ENCODE peak calls at places on chromosomes 3 and 15, in seven cellular contexts. T is left ventricle myocardium inferior, I is PC-9, H is uterus, R is astrocyte, J is mucosa of descending colon, X is left lung. W is an unnamed sample.

GRCh38 chr15:77162872-77163633 is 92.1 kb upstream of the TSPAN3 start:
- DNase-seq in R (no peak), X (no peak), I (no peak), H (no peak), T (no peak), J (no peak), W (no peak)

GRCh38 chr3:129001817-129002572 is 891 bp downstream of the EFCC1 start:
- DNase-seq in X (no peak), J (peak; percentile 7), I (no peak), T (no peak), R (no peak), H (no peak), W (no peak)

GRCh38 chr3:155568295-155568694 is 176.6 kb downstream of the PLCH1 start:
- DNase-seq in R (no peak), X (no peak), T (no peak), H (no peak), J (no peak), I (no peak), W (no peak)

GRCh38 chr3:46903341-46904302 is 26.1 kb downstream of the PTH1R start:
- DNase-seq in T (no peak), H (no peak), R (peak; percentile 41), X (peak; percentile 35), I (no peak), J (no peak), W (peak; percentile 56)

GRCh38 chr3:186057594-186057993 is 51.3 kb downstream of the ETV5 start:
- DNase-seq in I (no peak), R (peak; percentile 91), T (no peak), X (no peak), H (no peak), J (no peak), W (peak; percentile 81)

GRCh38 chr3:177041021-177041729 is 156.1 kb downstream of the TBL1XR1 start:
- DNase-seq in T (no peak), X (no peak), J (no peak), H (peak; percentile 44), R (peak; percentile 39), I (no peak), W (peak; percentile 77)

GRCh38 chr3:38028621-38029361 is 651 bp downstream of the PLCD1 start:
- DNase-seq in J (peak; percentile 16), R (no peak), H (no peak), I (no peak), T (no peak), X (no peak), W (no peak)

GRCh38 chr15:29636140-29636539 is 186.1 kb downstream of the TJP1 start:
- DNase-seq in R (no peak), X (no peak), J (peak; percentile 72), T (no peak), I (no peak), H (no peak), W (no peak)

GRCh38 chr15:82647835-82648256 is 683 bp upstream of the CPEB1 start:
- DNase-seq in I (no peak), R (no peak), T (peak; percentile 23), J (peak; percentile 9), X (no peak), H (peak; percentile 26), W (no peak)

GRCh38 chr15:74317820-74318375 is 49.5 kb downstream of the CYP11A1 start:
- DNase-seq in R (peak; percentile 81), I (no peak), X (no peak), H (peak; percentile 84), T (peak; percentile 92), J (peak; percentile 48), W (no peak)

DNA sequence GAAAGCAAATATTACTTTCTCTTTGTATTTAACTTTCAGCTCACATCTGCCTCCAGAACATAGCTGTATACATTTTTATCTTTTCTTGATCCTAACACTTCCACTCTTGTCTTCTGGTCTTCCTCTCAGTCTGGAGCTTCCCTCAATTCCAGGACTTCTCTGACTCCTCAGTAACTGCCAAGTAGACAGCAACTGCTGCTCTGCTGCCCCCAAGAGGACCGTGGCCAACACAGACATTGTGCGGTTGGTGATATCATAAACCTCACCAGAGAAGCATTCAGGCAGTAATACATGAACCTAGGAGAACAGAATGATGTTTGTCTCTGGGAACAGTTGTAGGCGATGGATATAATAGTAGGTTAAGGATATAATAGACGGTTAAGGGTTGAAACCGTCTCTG is 45.2 kb upstream of the FGF12 start:
- DNase-seq in T (peak; percentile 48), H (no peak), X (no peak), I (peak; percentile 43), R (peak; percentile 22), J (peak; percentile 4), W (peak; percentile 37)
- TF ChIP-seq CTCF in T (peak; percentile 69), H (no peak), X (no peak), I (peak; percentile 80), R (peak; percentile 24), J (no peak), W (peak; percentile 46)

DNA sequence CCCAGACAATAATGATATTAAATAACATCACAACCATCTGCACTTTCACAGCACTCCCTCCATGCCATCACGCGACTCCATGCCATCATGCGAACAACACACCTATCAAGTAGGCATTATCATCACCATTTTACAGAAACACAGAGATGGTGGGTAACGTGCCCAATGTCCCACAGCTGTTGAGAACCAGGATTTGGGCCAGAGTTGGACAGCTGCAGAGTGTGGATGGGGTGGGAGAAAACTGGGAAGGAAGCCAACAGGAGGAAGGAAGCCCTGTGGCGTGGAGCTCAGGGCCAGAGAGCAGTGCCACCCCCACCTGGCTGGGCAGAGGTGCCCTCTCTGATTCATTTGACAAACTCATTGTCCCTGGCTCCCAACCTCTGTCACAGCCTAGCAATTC is 29.0 kb downstream of the RBPMS2 start:
- DNase-seq in J (no peak), T (no peak), R (no peak), X (no peak), I (no peak), H (no peak), W (no peak)
- H3K36me3 ChIP-seq in J (no peaks in the 10 kb centered on the region), T (no peaks in the 10 kb centered on the region), R (no peaks in the 10 kb centered on the region), X (no peaks in the 10 kb centered on the region), I (no peaks in the 10 kb centered on the region), H (no peaks in the 10 kb centered on the region), W (no peaks in the 10 kb centered on the region)

GRCh38 chr3:191387441-191388077 is 57.2 kb upstream of the UTS2B start:
- DNase-seq in I (no peak), X (no peak), R (peak; percentile 23), H (no peak), J (no peak), T (no peak), W (no peak)

GRCh38 chr3:191390580-191390979 is 60.3 kb upstream of the UTS2B start:
- DNase-seq in X (no peak), T (no peak), R (no peak), I (no peak), J (no peak), H (no peak), W (no peak)

GRCh38 chr3:191391873-191392808 is 61.8 kb upstream of the UTS2B start:
- DNase-seq in J (no peak), X (no peak), H (no peak), I (no peak), T (no peak), R (no peak), W (no peak)

GRCh38 chr3:191385101-191385500 is 54.8 kb upstream of the UTS2B start:
- DNase-seq in J (no peak), I (no peak), H (no peak), X (no peak), T (no peak), R (no peak), W (no peak)

GRCh38 chr3:191388823-191389222 is 58.5 kb upstream of the UTS2B start:
- DNase-seq in I (no peak), R (no peak), T (no peak), J (no peak), X (no peak), H (no peak), W (no peak)
- TF ChIP-seq CTCF in I (peak; percentile 61), R (peak; percentile 23), T (peak; percentile 50), J (no peak), X (no peak), H (peak; percentile 13), W (no peak)

GRCh38 chr15:60358935-60359672 is 38.7 kb downstream of the ANXA2 start:
- DNase-seq in T (no peak), H (no peak), X (no peak), I (no peak), J (no peak), R (peak; percentile 90), W (no peak)

GRCh38 chr15:60353245-60353940 is 44.4 kb downstream of the ANXA2 start:
- DNase-seq in X (no peak), I (no peak), R (peak; percentile 63), J (no peak), H (no peak), T (no peak), W (no peak)

GRCh38 chr15:60356832-60357231 is 41.0 kb downstream of the ANXA2 start:
- DNase-seq in T (no peak), R (no peak), H (no peak), X (no peak), I (no peak), J (no peak), W (no peak)

GRCh38 chr15:60352525-60352924 is 45.3 kb downstream of the ANXA2 start:
- DNase-seq in T (no peak), H (no peak), I (no peak), R (no peak), J (no peak), X (no peak), W (no peak)

GRCh38 chr15:60355148-60355857 is 42.5 kb downstream of the ANXA2 start:
- DNase-seq in J (no peak), R (no peak), I (no peak), H (no peak), X (no peak), T (no peak), W (no peak)
- H3K36me3 ChIP-seq in J (peaks cover 35% of the 10 kb centered on the region), R (peaks cover 90% of the 10 kb centered on the region), I (peaks cover 9% of the 10 kb centered on the region), H (no peaks in the 10 kb centered on the region), X (peaks cover 12% of the 10 kb centered on the region), T (peaks cover 92% of the 10 kb centered on the region), W (peaks cover 59% of the 10 kb centered on the region)

W was measured in bronchial epithelial cell.